ENCODE peak calls at places on chromosomes 11 and 22, in seven cellular contexts. H is astrocyte of the spinal cord; Z is M059J; C is head of caudate nucleus; U is CD4-positive, CD25-positive, alpha-beta regulatory T cell; M is HuH-7; W is NT2/D1. N is an unnamed sample.

GRCh38 chr11:86438685-86439084 is 64.0 kb downstream of the CCDC81 start:
- DNase-seq in C (no peak), Z (peak; percentile 68), M (no peak), W (no peak), H (peak; percentile 60), U (no peak), N (no peak)

GRCh38 chr22:28142361-28142801 is 223.3 kb upstream of the PITPNB start:
- DNase-seq in W (no peak), C (no peak), H (peak; percentile 87), Z (peak; percentile 92), U (no peak), M (no peak), N (peak; percentile 46)

GRCh38 chr11:71525938-71526495 is 1.1 kb upstream of the KRTAP5-7 start:
- DNase-seq in M (no peak), U (no peak), C (no peak), Z (no peak), H (no peak), W (no peak), N (no peak)

GRCh38 chr11:14656536-14657457 is 13.2 kb downstream of the PDE3B start:
- DNase-seq in M (no peak), H (no peak), U (no peak), Z (no peak), W (no peak), C (no peak), N (no peak)

GRCh38 chr22:41713004-41713403 is 13.7 kb downstream of the MEI1 start:
- DNase-seq in W (no peak), Z (peak; percentile 61), M (no peak), C (no peak), H (no peak), U (no peak), N (no peak)

GRCh38 chr11:74739546-74740270 is 8.5 kb upstream of the CHRDL2 start:
- DNase-seq in M (peak; percentile 80), W (no peak), Z (peak; percentile 66), U (peak; percentile 34), C (peak; percentile 57), H (peak; percentile 64), N (peak; percentile 80)

GRCh38 chr22:23071163-23072034 is 1.1 kb downstream of the GNAZ start:
- DNase-seq in W (no peak), H (no peak), U (no peak), C (no peak), Z (no peak), M (no peak), N (no peak)

GRCh38 chr11:111001986-111002616 is 243.4 kb upstream of the POU2AF2 start:
- DNase-seq in W (no peak), Z (peak; percentile 66), H (peak; percentile 87), C (no peak), M (no peak), U (no peak), N (no peak)

GRCh38 chr11:2206291-2206690 is 34.7 kb upstream of the TH start:
- DNase-seq in H (no peak), M (no peak), C (no peak), Z (no peak), W (no peak), U (no peak), N (no peak)

GRCh38 chr11:11416917-11417316 is 63.9 kb upstream of the CSNK2A3 start:
- DNase-seq in U (no peak), M (no peak), W (no peak), C (no peak), Z (peak; percentile 84), H (peak; percentile 54), N (no peak)

GRCh38 chr22:41327124-41327523 is 25.8 kb downstream of the ZC3H7B start:
- DNase-seq in W (no peak), M (no peak), H (no peak), Z (no peak), C (peak; percentile 67), U (no peak), N (no peak)

GRCh38 chr11:46382644-46383403 is 1.4 kb downstream of the MDK start:
- DNase-seq in U (no peak), C (no peak), W (no peak), Z (peak; percentile 58), M (peak; percentile 97), H (no peak), N (peak; percentile 67)

GRCh38 chr11:45485070-45485716 is 180.2 kb downstream of the CHST1 start:
- DNase-seq in Z (no peak), H (no peak), M (no peak), W (no peak), U (no peak), C (no peak), N (no peak)

GRCh38 chr11:102615894-102616432 is 9.2 kb downstream of the MMP20 start:
- DNase-seq in M (no peak), Z (no peak), H (no peak), W (no peak), U (no peak), C (no peak), N (no peak)

GRCh38 chr11:93719310-93719709 is 22.0 kb downstream of the TAF1D start:
- DNase-seq in M (no peak), W (no peak), H (no peak), U (no peak), Z (no peak), C (no peak), N (no peak)

GRCh38 chr22:29654420-29654819 is 51.0 kb downstream of the NF2 start:
- DNase-seq in M (no peak), H (no peak), C (no peak), Z (no peak), U (no peak), W (no peak), N (no peak)

GRCh38 chr11:72932132-72932570 is 117.9 kb downstream of the ATG16L2 start:
- DNase-seq in M (no peak), Z (peak; percentile 44), U (no peak), W (no peak), C (no peak), H (peak; percentile 8), N (no peak)

GRCh38 chr11:1103401-1104360 is 29.0 kb downstream of the MUC2 start:
- DNase-seq in H (no peak), M (no peak), C (no peak), U (no peak), W (no peak), Z (no peak), N (no peak)

GRCh38 chr11:88384004-88384677 is 46.6 kb upstream of the CTSC start:
- DNase-seq in C (no peak), U (no peak), W (no peak), H (peak; percentile 69), Z (peak; percentile 83), M (no peak), N (no peak)

GRCh38 chr11:82494988-82495432 is 238.7 kb downstream of the FAM181B start:
- DNase-seq in M (peak; percentile 30), U (no peak), Z (peak; percentile 3), H (no peak), W (peak; percentile 30), C (no peak), N (peak; percentile 12)

GRCh38 chr11:65915821-65916251 is 3.0 kb downstream of the C11orf68 start:
- DNase-seq in W (peak; percentile 62), U (no peak), H (peak; percentile 95), M (no peak), Z (peak; percentile 99), C (peak; percentile 56), N (no peak)

GRCh38 chr22:29147241-29147919 is 58.3 kb upstream of the EMID1 start:
- DNase-seq in M (no peak), H (no peak), C (no peak), U (no peak), Z (no peak), W (no peak), N (no peak)

GRCh38 chr11:68010058-68011041 is at the start of gene ALDH3B1:
- DNase-seq in W (no peak), Z (peak; percentile 95), U (no peak), H (peak; percentile 79), C (peak; percentile 71), M (peak; percentile 100), N (peak; percentile 44)

GRCh38 chr22:50102946-50103345 is 13.1 kb downstream of the MOV10L1 start:
- DNase-seq in U (no peak), Z (no peak), M (no peak), C (no peak), W (no peak), H (no peak), N (peak; percentile 16)

GRCh38 chr22:33380789-33381530 is 322.8 kb upstream of the SYN3 start:
- DNase-seq in W (no peak), H (peak; percentile 74), M (no peak), C (no peak), U (no peak), Z (peak; percentile 53), N (no peak)

GRCh38 chr11:26842458-26842841 is 120.6 kb upstream of the SLC5A12 start:
- DNase-seq in C (no peak), H (no peak), M (no peak), Z (no peak), U (no peak), W (no peak), N (no peak)

GRCh38 chr11:88102595-88102929 is 72.7 kb downstream of the RAB38 start:
- DNase-seq in M (no peak), H (no peak), W (no peak), U (no peak), C (no peak), Z (no peak), N (no peak)

GRCh38 chr22:29030618-29031235 is 30.9 kb downstream of the C22orf31 start:
- DNase-seq in W (peak; percentile 43), Z (peak; percentile 90), M (peak; percentile 97), C (no peak), U (no peak), H (peak; percentile 96), N (peak; percentile 78)

GRCh38 chr11:106697058-106697457 is 321.2 kb downstream of the GUCY1A2 start:
- DNase-seq in M (no peak), Z (peak; percentile 58), H (peak; percentile 53), W (no peak), C (no peak), U (no peak), N (no peak)

GRCh38 chr11:11028017-11028692 is 170.3 kb upstream of the ZBED5 start:
- DNase-seq in W (peak; percentile 46), H (peak; percentile 29), M (peak; percentile 40), Z (peak; percentile 70), C (peak; percentile 63), U (peak; percentile 60), N (peak; percentile 71)

GRCh38 chr11:762421-763072 is 14.7 kb downstream of the GATD1 start:
- DNase-seq in H (peak; percentile 65), Z (peak; percentile 92), M (no peak), U (no peak), C (peak; percentile 70), W (no peak), N (no peak)

GRCh38 chr11:31437742-31438435 is 68.2 kb downstream of the DNAJC24 start:
- DNase-seq in C (no peak), M (no peak), U (no peak), W (no peak), H (peak; percentile 62), Z (peak; percentile 80), N (no peak)

GRCh38 chr22:40231618-40232313 is 54.0 kb downstream of the TNRC6B start:
- DNase-seq in C (no peak), M (no peak), W (no peak), Z (no peak), U (no peak), H (no peak), N (no peak)

GRCh38 chr22:21587803-21588611 is 20.5 kb downstream of the UBE2L3 start:
- DNase-seq in W (no peak), M (no peak), H (no peak), U (no peak), Z (peak; percentile 56), C (peak; percentile 35), N (no peak)

GRCh38 chr11:63768232-63769043 is at the start of gene ZFTA:
- DNase-seq in Z (peak; percentile 63), C (peak; percentile 51), M (no peak), U (peak; percentile 57), W (no peak), H (peak; percentile 64), N (peak; percentile 84)

GRCh38 chr11:118289411-118289810 is 15.1 kb upstream of the CD3E start:
- DNase-seq in C (no peak), H (no peak), Z (no peak), M (no peak), W (no peak), U (no peak), N (no peak)

GRCh38 chr11:124884869-124885479 is 12.7 kb downstream of the ROBO4 start:
- DNase-seq in Z (no peak), C (no peak), U (no peak), W (no peak), H (no peak), M (no peak), N (no peak)

GRCh38 chr11:59918494-59918893 is 19.7 kb upstream of the OOSP1 start:
- DNase-seq in Z (peak; percentile 49), U (no peak), M (no peak), W (no peak), C (no peak), H (no peak), N (no peak)

N was measured in HEK293T.